ENCODE peak calls at places on chromosomes 1 and 21, in ten cellular contexts. Y, P, N, D, H, R, V, T, J and I are unnamed samples.

GRCh38 chr1:62954758-62955157 is 170.8 kb downstream of the ATG4C start:
- ATAC-seq in Y (no peak), P (no peak), N (no peak), D (no peak), H (no peak), R (no peak), V (no peak), T (no peak), J (no peak), I (no peak)

GRCh38 chr1:243315455-243315854 is 59.6 kb downstream of the SDCCAG8 start:
- ATAC-seq in Y (no peak), P (no peak), N (no peak), D (no peak), H (no peak), R (no peak), V (no peak), T (no peak), J (no peak), I (no peak)

GRCh38 chr1:167645161-167645560 is 15.1 kb downstream of the RCSD1 start:
- ATAC-seq in Y (no peak), P (no peak), N (no peak), D (no peak), H (no peak), R (no peak), V (no peak), T (no peak), J (no peak), I (no peak)

GRCh38 chr1:154747841-154748766 is 122.0 kb downstream of the KCNN3 start:
- ATAC-seq in Y (no peak), P (peak), N (no peak), D (peak), H (peak), R (peak), V (peak), T (peak), J (peak), I (no peak)

GRCh38 chr1:22584001-22584557 is 20.8 kb downstream of the EPHA8 start:
- ATAC-seq in Y (no peak), P (no peak), N (no peak), D (no peak), H (no peak), R (no peak), V (no peak), T (no peak), J (no peak), I (no peak)

GRCh38 chr1:226937940-226938725 is 2.0 kb upstream of the COQ8A start:
- ATAC-seq in Y (no peak), P (no peak), N (no peak), D (no peak), H (no peak), R (no peak), V (no peak), T (no peak), J (no peak), I (no peak)

GRCh38 chr1:209733409-209734192 is 22.3 kb upstream of the TRAF3IP3 start:
- ATAC-seq in Y (peak), P (peak), N (peak), D (peak), H (peak), R (no peak), V (peak), T (peak), J (no peak), I (peak)

GRCh38 chr1:41902125-41902524 is 16.6 kb downstream of the HIVEP3 start:
- ATAC-seq in Y (no peak), P (no peak), N (peak), D (no peak), H (no peak), R (no peak), V (no peak), T (peak), J (no peak), I (no peak)

GRCh38 chr1:97599447-97599846 is 321.4 kb downstream of the DPYD start:
- ATAC-seq in Y (no peak), P (no peak), N (no peak), D (no peak), H (peak), R (no peak), V (peak), T (no peak), J (peak), I (no peak)

GRCh38 chr21:45578811-45579381 is 36.7 kb upstream of the SLC19A1 start:
- ATAC-seq in Y (no peak), P (no peak), N (no peak), D (no peak), H (no peak), R (no peak), V (no peak), T (no peak), J (no peak), I (no peak)

GRCh38 chr1:195754874-195755273 is 853.4 kb downstream of the KCNT2 start:
- ATAC-seq in Y (no peak), P (no peak), N (no peak), D (no peak), H (no peak), R (no peak), V (no peak), T (no peak), J (no peak), I (no peak)

GRCh38 chr1:161791889-161792655 is 26.0 kb downstream of the ATF6 start:
- ATAC-seq in Y (no peak), P (no peak), N (no peak), D (no peak), H (no peak), R (no peak), V (no peak), T (no peak), J (no peak), I (no peak)

GRCh38 chr1:32680642-32681041 is 21.9 kb downstream of the SYNC start:
- ATAC-seq in Y (no peak), P (no peak), N (no peak), D (no peak), H (no peak), R (no peak), V (no peak), T (no peak), J (no peak), I (no peak)

GRCh38 chr1:51236548-51237312 is 657 bp downstream of the RNF11 start:
- ATAC-seq in Y (peak), P (peak), N (peak), D (peak), H (peak), R (peak), V (peak), T (peak), J (peak), I (peak)